ENCODE peak calls at places on chromosomes 12 and 14, in four cellular contexts. N is GM12878, G is HepG2, M is K562. E is an unnamed sample.

GRCh38 chr14:98198385-98198784 is 1073.6 kb downstream of the BCL11B start:
- DNase-seq in N (no peak), G (no peak), M (no peak), E (no peak)

GRCh38 chr12:32501835-32502333 is 102.5 kb downstream of the FGD4 start:
- DNase-seq in N (no peak), G (peak), M (no peak), E (peak)

GRCh38 chr12:131643581-131644452 is 67.1 kb upstream of the SFSWAP start:
- DNase-seq in N (no peak), G (no peak), M (no peak), E (no peak)

GRCh38 chr12:25135531-25136154 is 59.3 kb downstream of the DNAI7 start:
- DNase-seq in N (no peak), G (peak), M (no peak), E (no peak)

GRCh38 chr12:87667378-87667777 is 361.8 kb downstream of the C12orf50 start:
- DNase-seq in N (no peak), G (no peak), M (no peak), E (no peak)

GRCh38 chr12:40921563-40922163 is 229.4 kb downstream of the CNTN1 start:
- DNase-seq in N (no peak), G (peak), M (peak), E (peak)

GRCh38 chr14:81625343-81625742 is 91.7 kb upstream of the SEL1L start:
- DNase-seq in N (no peak), G (peak), M (no peak), E (peak)

GRCh38 chr12:96167492-96167891 is 26.7 kb upstream of the ELK3 start:
- DNase-seq in N (no peak), G (no peak), M (no peak), E (no peak)

GRCh38 chr14:92651793-92652382 is 96.5 kb downstream of the LGMN start:
- DNase-seq in N (no peak), G (no peak), M (no peak), E (no peak)

GRCh38 chr14:50734950-50735697 is 67.0 kb upstream of the SAV1 start:
- DNase-seq in N (no peak), G (no peak), M (no peak), E (no peak)

GRCh38 chr14:102200690-102201368 is 61.1 kb downstream of the WDR20 start:
- DNase-seq in N (no peak), G (no peak), M (no peak), E (no peak)

GRCh38 chr12:102486153-102486552 is 5.8 kb upstream of the IGF1 start:
- DNase-seq in N (no peak), G (no peak), M (no peak), E (no peak)

GRCh38 chr12:85951823-85952222 is 77.7 kb downstream of the NTS start:
- DNase-seq in N (no peak), G (no peak), M (no peak), E (no peak)

GRCh38 chr12:95790912-95791849 is 617 bp upstream of the NTN4 start:
- DNase-seq in N (no peak), G (no peak), M (no peak), E (peak)

GRCh38 chr12:127328867-127329266 is 938.1 kb upstream of the TMEM132C start:
- DNase-seq in N (no peak), G (no peak), M (no peak), E (no peak)

GRCh38 chr12:80627773-80628172 is 79.7 kb upstream of the MYF6 start:
- DNase-seq in N (no peak), G (no peak), M (no peak), E (no peak)

GRCh38 chr12:30991466-30991865 is 64.9 kb downstream of the TSPAN11 start:
- DNase-seq in N (no peak), G (no peak), M (no peak), E (no peak)

GRCh38 chr14:104530651-104531050 is 48.9 kb upstream of the C14orf180 start:
- DNase-seq in N (no peak), G (no peak), M (no peak), E (no peak)

GRCh38 chr12:61758661-61759060 is 501.5 kb upstream of the USP15 start:
- DNase-seq in N (no peak), G (no peak), M (no peak), E (no peak)

GRCh38 chr14:42550282-42550681 is 943.6 kb downstream of the LRFN5 start:
- DNase-seq in N (no peak), G (no peak), M (no peak), E (no peak)

GRCh38 chr12:59689776-59690175 is 93.9 kb downstream of the SLC16A7 start:
- DNase-seq in N (no peak), G (no peak), M (no peak), E (no peak)

GRCh38 chr14:103576371-103577024 is 13.7 kb downstream of the COA8 start:
- DNase-seq in N (no peak), G (no peak), M (no peak), E (peak)

GRCh38 chr14:101564819-101565698 is 3.8 kb downstream of the DIO3 start:
- DNase-seq in N (no peak), G (no peak), M (no peak), E (peak)

GRCh38 chr14:31420013-31420318 is 384 bp downstream of the HEATR5A start:
- DNase-seq in N (no peak), G (peak), M (peak), E (peak)

GRCh38 chr14:22588419-22589095 is 467 bp downstream of the DAD1 start:
- DNase-seq in N (no peak), G (no peak), M (no peak), E (no peak)

GRCh38 chr12:93419388-93420034 is 22.2 kb downstream of the UBE2N start:
- DNase-seq in N (no peak), G (peak), M (peak), E (peak)

GRCh38 chr14:89858084-89858483 is 96.4 kb downstream of the EFCAB11 start:
- DNase-seq in N (no peak), G (no peak), M (no peak), E (no peak)

GRCh38 chr12:6376079-6376941 is 947 bp upstream of the SCNN1A start:
- DNase-seq in N (no peak), G (peak), M (peak), E (peak)

GRCh38 chr12:7158866-7159600 is 28.9 kb downstream of the CLSTN3 start:
- DNase-seq in N (no peak), G (no peak), M (no peak), E (no peak)

GRCh38 chr14:32012062-32012461 is 65.0 kb upstream of the ARHGAP5 start:
- DNase-seq in N (no peak), G (no peak), M (no peak), E (no peak)

GRCh38 chr12:118127867-118128266 is 8.1 kb upstream of the PEBP1 start:
- DNase-seq in N (no peak), G (no peak), M (no peak), E (no peak)

GRCh38 chr12:87511371-87511770 is 517.8 kb downstream of the C12orf50 start:
- DNase-seq in N (no peak), G (no peak), M (no peak), E (no peak)

GRCh38 chr14:75369506-75369905 is 58.3 kb upstream of the JDP2 start:
- DNase-seq in N (no peak), G (no peak), M (no peak), E (no peak)

GRCh38 chr14:64636980-64637429 is 67.2 kb upstream of the PLEKHG3 start:
- DNase-seq in N (no peak), G (no peak), M (no peak), E (no peak)

GRCh38 chr12:2893007-2893406 is 2.3 kb downstream of the TULP3 start:
- DNase-seq in N (no peak), G (peak), M (no peak), E (no peak)

GRCh38 chr12:98744692-98745091 is 99.6 kb downstream of the APAF1 start:
- DNase-seq in N (no peak), G (no peak), M (no peak), E (no peak)

GRCh38 chr14:101781240-101782061 is 19.9 kb downstream of the PPP2R5C start:
- DNase-seq in N (no peak), G (no peak), M (no peak), E (no peak)

GRCh38 chr14:105075364-105076295 is 10.4 kb upstream of the GPR132 start:
- DNase-seq in N (no peak), G (no peak), M (peak), E (no peak)

DNA sequence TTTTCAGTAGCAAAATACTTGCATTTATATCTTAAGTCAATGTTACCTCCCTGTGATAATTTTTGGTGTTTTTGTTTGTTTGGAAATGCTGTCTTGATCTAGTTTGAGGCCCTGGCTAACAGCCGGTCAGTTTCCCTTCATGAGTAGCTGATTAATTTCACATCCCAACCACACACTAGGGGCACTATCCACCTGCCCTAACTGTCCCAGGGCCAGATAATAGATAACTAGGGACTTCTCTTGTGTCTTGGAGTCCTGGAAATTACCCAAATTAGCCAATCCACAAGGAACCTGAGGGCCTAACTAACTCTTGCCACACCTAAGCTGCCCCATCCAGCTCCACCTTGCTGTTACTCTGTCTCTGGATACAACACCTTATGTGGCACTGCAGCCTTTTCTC is 399.9 kb downstream of the FOXG1 start:
- DNase-seq in N (no peak), G (no peak), M (no peak), E (peak)
- TF ChIP-seq FOXK2 in N (no peak), G (no peak), M (no peak), E (no peak)

DNA sequence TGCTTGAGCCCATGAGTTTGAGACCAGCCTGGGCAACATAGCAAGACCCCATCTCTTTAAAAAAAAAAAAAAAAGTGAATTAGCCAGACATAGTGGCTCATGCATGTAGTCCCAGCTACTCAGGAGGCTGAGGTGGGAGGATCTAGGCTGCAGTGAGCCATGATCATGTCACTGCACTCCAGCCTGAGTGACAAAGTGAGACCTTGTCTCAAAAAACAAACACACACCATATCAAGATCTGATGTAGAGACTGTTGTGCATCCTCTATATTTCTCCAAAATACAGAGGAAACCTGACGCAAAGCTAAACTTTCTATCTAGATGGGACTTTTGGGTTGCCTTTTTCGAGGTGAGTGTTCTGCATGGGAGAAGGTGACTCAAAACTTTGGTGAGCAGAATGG is 77.4 kb upstream of the SLC8A3 start:
- DNase-seq in N (no peak), G (no peak), M (no peak), E (no peak)
- TF ChIP-seq FOXK2 in N (no peak), G (no peak), M (no peak), E (no peak)

DNA sequence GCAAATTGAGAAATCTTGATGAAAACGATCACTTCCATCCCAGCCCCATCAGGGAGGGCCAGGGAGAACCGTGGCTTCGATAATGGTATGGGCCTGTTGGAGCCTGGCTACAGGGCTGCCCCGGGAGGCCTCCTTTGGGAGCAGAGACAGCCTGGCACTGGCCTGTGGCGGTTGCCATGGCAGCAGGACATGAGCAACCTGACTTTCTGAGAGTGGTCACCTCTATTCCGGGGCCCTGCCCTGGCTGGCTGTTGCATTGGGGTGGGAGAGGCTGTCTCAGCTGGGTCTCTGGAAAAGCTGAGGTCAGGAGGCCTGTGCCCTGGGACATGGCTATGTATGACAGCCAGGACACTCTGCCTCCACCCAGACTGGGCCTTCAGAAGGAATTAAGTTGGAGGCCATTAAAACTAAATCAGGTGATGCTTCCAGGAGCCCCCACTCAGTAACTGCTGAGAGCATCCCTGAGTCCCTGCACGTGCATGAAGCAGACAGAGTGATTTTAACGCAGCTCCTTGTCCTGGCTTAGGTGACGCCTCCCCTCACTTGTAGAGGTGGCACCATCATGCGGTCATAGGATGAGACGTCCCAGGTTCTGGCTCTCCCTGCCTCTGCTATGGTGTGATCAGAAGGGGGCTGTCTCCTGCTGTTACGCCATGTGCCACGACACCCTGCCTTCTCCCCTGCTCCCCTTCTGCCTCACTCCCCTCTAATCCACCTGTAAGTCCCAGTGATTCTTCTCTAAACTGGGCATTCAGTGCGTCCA is 126.3 kb downstream of the SLC25A47 start:
- DNase-seq in N (no peak), G (no peak), M (no peak), E (no peak)
- TF ChIP-seq FOXK2 in N (no peak), G (no peak), M (no peak), E (no peak)

GRCh38 chr12:49587174-49587908 is 18.1 kb downstream of the FAM186B start:
- DNase-seq in N (no peak), G (no peak), M (no peak), E (no peak)
- TF ChIP-seq FOXK2 in N (no peak), G (no peak), M (no peak), E (no peak)

GRCh38 chr12:74449872-74450271 is 87.8 kb upstream of the ATXN7L3B start:
- DNase-seq in N (no peak), G (no peak), M (no peak), E (no peak)
- TF ChIP-seq FOXK2 in N (no peak), G (no peak), M (no peak), E (no peak)

DNA sequence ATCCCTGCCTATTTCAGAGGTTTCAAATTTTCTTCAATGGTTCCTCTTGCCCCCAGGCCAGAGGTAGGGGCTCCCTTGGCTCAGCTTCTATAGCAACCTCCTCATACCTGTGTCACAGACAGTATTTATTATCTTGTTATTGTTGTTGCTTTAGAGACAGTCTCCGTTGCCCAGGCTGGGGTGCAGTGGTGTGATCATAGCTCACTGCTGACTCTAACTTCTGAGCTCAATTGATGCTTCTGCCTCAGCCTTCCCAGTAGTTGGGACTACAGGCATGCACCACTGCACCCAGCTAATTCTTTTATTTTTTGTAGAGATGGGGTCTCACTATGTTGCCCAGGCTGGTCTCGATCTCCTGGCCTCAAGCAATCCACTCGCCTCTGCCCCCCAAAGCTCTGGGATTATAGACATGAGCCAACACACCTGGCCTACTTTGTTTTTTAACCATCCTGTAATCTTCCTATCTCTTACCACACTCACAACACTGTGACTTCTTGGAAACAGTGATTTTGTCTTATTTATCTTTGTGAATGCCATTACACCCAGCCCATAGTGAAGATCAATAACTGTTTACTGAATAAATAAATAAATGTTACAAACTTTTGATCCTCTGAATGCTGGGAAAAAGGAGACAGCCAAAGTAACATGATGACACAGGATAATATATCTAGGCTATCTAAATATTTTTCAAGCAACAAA is 95.9 kb downstream of the PHLDA1 start:
- DNase-seq in N (no peak), G (peak), M (no peak), E (no peak)
- TF ChIP-seq FOXK2 in N (no peak), G (no peak), M (no peak), E (no peak)

DNA sequence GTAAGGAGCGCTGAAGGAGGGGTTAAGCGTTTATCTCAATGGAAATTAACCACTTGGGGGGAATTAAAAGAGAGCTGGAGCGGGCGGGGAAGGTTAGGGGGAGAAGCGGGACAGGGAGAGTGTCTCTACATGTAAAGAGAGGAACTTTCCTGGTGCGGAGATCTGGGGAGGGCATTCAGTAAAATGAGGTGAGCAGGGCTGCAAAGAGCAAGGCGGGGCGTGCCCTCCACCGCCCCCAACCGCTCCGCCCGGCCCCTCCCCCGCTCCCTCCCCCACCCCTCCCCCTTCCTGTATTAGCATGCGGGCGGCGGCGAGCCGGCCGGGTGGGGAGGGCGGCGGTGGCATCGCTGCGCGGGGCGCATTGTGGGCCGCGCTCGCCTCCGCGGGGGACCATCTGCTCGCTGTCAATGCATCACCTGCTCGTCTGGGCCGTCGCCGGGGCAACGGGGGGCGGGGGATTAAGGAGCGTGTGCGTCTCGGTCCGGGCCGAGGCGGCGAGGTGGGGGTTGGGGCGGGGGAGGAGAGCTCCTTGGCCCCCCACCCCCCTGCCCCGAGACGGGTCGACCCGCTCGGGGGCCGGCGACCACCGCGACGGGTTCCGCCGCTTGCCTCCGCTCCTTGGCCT is 498 bp downstream of the C12orf42 start:
- DNase-seq in N (no peak), G (no peak), M (peak), E (peak)
- TF ChIP-seq FOXK2 in N (no peak), G (no peak), M (no peak), E (no peak)

DNA sequence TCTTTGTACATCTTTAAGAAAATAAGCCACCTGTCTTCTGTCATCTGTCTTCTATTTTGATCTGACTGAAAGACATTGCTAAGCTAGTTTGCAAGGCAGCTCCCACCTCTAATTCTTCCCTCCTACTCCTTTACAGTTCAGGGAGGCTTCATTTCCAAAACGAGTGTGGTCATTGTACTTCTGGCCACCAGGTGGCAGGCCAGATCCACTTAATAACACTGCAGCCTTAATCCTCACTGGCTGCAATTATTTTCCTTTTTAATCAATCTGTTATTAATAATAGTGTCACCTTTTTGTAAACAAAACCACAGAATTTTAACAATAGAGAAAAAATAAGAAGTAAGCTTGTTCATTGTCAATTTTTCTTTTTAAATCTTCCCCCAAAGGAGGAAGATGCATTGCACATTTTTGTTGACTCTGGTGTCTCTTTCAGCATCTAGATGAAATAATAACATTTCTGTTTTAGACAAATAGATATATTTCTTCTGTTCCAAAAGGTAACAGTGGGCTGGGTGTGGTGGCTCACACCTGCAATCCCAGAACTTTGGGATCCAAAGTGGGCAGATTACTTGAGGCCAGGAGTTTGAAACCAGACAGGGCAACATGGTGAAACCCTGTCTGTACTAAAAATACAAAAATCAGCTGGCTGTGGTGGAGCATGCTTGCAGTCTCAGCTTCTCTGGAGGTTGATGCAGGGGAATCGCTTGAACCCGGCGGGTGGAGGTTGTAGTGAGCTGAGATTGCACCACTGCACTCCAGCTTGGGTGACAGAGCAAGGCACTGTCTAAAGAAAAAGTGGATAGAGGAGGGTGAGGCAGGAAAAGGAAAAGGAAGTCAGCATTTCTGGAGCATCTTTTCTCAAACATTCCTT is 23.3 kb downstream of the GABARAPL1 start:
- DNase-seq in N (no peak), G (peak), M (peak), E (peak)
- TF ChIP-seq FOXK2 in N (no peak), G (no peak), M (no peak), E (no peak)

E was measured in HEK293T.